ENCODE peak calls at places on chromosomes 3 and 15, in six cellular contexts. A, F, M, C, Q and D are unnamed samples.
A peak's percentile ranks its signal among the peaks of the same experiment; 100 is the strongest.

GRCh38 chr15:88663216-88663615 is 24.4 kb downstream of the ISG20 start:
- DNase-seq in A (no peak), Q (no peak), F (no peak), M (no peak), C (no peak), D (no peak)

GRCh38 chr15:65909831-65910230 is 40.5 kb downstream of the RAB11A start:
- DNase-seq in C (no peak), F (no peak), A (no peak), Q (no peak), M (no peak), D (no peak)

GRCh38 chr3:32733631-32734229 is 48.7 kb downstream of the CNOT10 start:
- DNase-seq in Q (peak; percentile 54), A (peak; percentile 35), M (peak; percentile 47), F (no peak), C (no peak), D (no peak)

GRCh38 chr15:81506071-81506470 is 132.1 kb upstream of the TMC3 start:
- DNase-seq in A (no peak), F (no peak), Q (no peak), C (no peak), M (no peak), D (no peak)

GRCh38 chr15:95687686-95688085 is 642.8 kb upstream of the NR2F2 start:
- DNase-seq in Q (no peak), C (no peak), F (no peak), M (no peak), A (no peak), D (no peak)

GRCh38 chr3:188558343-188559068 is 404.5 kb downstream of the LPP start:
- DNase-seq in C (no peak), A (no peak), Q (no peak), F (no peak), M (no peak), D (no peak)

GRCh38 chr15:96243701-96244100 is 86.8 kb upstream of the NR2F2 start:
- DNase-seq in A (no peak), F (no peak), Q (no peak), C (no peak), M (no peak), D (no peak)

GRCh38 chr3:42960781-42961180 is 18.3 kb upstream of the GASK1A start:
- DNase-seq in F (no peak), A (no peak), Q (no peak), M (no peak), C (no peak), D (no peak)

GRCh38 chr3:33063651-33064051 is 33.3 kb downstream of the GLB1 start:
- DNase-seq in A (no peak), M (no peak), Q (no peak), C (no peak), F (no peak), D (no peak)

GRCh38 chr15:99955181-99955525 is 221.9 kb upstream of the LYSMD4 start:
- DNase-seq in Q (no peak), F (no peak), M (no peak), C (no peak), A (no peak), D (no peak)

GRCh38 chr15:75024102-75024636 is 779 bp downstream of the PPCDC start:
- DNase-seq in Q (peak; percentile 33), M (peak; percentile 15), A (peak; percentile 31), F (no peak), C (no peak), D (no peak)

GRCh38 chr3:47266709-47267489 is 15.7 kb downstream of the KIF9 start:
- DNase-seq in F (peak; percentile 77), Q (peak; percentile 26), A (no peak), C (peak; percentile 63), M (no peak), D (no peak)

GRCh38 chr3:29759021-29759359 is 478.1 kb downstream of the RBMS3 start:
- DNase-seq in A (no peak), Q (no peak), F (no peak), M (no peak), C (no peak), D (no peak)

GRCh38 chr3:155420869-155421486 is 127.5 kb upstream of the STRIT1 start:
- DNase-seq in M (peak; percentile 42), Q (no peak), A (peak; percentile 48), F (no peak), C (no peak), D (no peak)

GRCh38 chr3:196889844-196890243 is 22.1 kb downstream of the SENP5 start:
- DNase-seq in Q (no peak), C (no peak), A (no peak), F (no peak), M (no peak), D (no peak)

GRCh38 chr3:72590732-72591192 is 257.5 kb downstream of the SHQ1 start:
- DNase-seq in C (no peak), M (peak; percentile 94), A (peak; percentile 57), F (no peak), Q (no peak), D (no peak)

DNA sequence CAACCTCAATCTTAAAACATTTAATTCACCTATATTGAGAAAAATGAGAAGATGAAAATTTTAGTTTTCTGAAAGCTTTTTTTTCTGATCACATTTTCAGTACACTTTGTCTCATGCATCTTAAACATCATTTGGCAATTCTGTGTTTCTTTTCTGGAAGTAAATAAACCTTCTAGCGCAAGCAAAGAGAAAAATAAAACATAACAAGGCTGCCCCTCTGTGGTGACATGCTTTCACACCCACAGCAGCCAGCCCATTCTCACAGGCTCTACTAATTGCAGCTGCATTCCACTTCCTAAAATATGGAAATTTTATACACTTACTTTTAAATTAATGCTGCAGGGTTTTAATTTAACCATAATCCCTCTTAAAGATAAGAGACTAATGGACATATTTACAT is 90.0 kb downstream of the NEK10 start:
- DNase-seq in A (peak; percentile 54), C (no peak), F (no peak), Q (peak; percentile 19), M (peak; percentile 38), D (no peak)
- TF ChIP-seq CTCF in A (peak; percentile 67), C (peak; percentile 47), F (peak; percentile 6), Q (peak; percentile 45), M (peak; percentile 63), D (peak; percentile 58)

DNA sequence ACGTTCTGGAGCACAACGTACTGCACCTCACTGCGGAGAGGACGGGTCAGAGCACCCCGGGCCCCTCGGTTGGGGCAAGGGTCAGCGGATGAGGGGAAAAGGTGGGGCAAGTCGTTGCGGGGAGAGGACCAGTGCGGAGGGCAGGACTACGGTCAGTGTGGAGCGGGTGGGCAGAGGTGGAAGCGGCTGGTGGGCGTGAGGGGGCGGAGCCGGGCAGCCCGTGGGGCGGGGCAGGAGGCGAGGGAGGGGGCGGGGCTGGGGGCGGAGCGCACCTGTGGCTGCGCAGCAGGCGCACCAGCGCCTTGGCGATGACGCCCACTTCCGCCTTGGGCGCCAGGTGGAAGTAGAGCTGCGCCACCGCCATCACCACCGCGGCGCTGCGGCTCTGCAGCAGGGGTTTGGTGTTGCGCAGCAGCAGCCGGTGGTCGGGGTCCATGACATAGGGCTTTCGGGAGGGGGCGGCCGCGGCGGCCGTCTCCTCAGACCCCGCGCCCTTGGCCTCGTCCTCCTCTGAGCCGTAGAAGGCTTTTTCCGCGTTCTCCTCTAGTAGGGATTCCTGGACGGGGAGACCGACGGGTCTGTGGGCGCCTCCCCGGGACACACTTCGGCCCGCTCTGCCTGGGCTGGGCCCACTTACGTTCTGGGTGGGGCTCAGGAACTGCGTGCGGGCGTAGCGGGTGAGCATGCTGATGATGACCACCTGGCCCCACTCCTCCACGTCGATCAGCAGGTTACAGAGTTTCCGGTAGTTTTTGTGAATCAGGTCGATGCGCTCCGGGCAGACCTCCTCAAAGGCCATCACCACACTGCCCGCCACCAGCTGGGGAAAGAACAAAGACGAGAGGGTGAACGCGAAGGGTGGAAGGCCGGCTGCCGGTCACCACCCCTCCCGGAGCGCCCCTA is 29.2 kb downstream of the AP3B2 start:
- DNase-seq in Q (peak; percentile 69), C (peak; percentile 72), F (peak; percentile 20), A (peak; percentile 94), M (peak; percentile 89), D (peak; percentile 87)
- TF ChIP-seq CTCF in Q (peak; percentile 14), C (no peak), F (no peak), A (peak; percentile 65), M (peak; percentile 37), D (peak; percentile 52)

GRCh38 chr15:69223083-69223813 is 62.8 kb downstream of the GLCE start:
- DNase-seq in Q (no peak), M (no peak), C (no peak), F (no peak), A (no peak), D (no peak)

GRCh38 chr15:69226028-69226355 is 65.6 kb downstream of the GLCE start:
- DNase-seq in F (no peak), C (no peak), M (no peak), A (no peak), Q (no peak), D (no peak)

GRCh38 chr15:69222002-69222474 is 61.6 kb downstream of the GLCE start:
- DNase-seq in M (no peak), F (no peak), Q (no peak), A (no peak), C (no peak), D (no peak)

GRCh38 chr15:69224383-69224782 is 63.9 kb downstream of the GLCE start:
- DNase-seq in F (no peak), C (peak; percentile 73), A (peak; percentile 68), M (peak; percentile 8), Q (no peak), D (no peak)

GRCh38 chr15:69225355-69226027 is 65.1 kb downstream of the GLCE start:
- DNase-seq in M (peak; percentile 26), A (peak; percentile 66), Q (peak; percentile 55), C (no peak), F (no peak), D (no peak)
- TF ChIP-seq CTCF in M (peak; percentile 42), A (peak; percentile 56), Q (peak; percentile 61), C (peak; percentile 44), F (no peak), D (peak; percentile 43)

DNA sequence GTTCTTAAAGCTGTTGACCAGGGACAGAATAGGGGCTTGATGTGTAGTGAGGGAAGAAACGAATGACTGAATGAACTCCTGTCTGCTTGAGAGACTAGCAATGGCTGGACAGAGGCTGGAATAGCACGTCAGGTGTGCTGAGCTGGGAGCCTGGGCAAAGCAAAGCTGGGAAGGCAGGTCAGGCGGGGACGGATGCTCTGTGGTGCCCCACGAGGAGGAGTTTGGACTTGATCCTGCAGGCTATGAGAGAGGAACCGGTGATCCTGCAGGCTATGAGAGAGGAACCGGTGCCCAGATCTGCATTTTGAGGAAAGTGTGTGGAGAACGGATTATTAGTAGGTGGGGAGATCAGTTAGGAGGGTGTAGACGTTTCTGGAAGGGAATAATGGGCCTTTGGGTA is 31.3 kb upstream of the PSTPIP1 start:
- DNase-seq in A (peak; percentile 43), C (no peak), Q (no peak), M (no peak), F (no peak), D (no peak)
- TF ChIP-seq CTCF in A (no peak), C (no peak), Q (no peak), M (no peak), F (no peak), D (peak; percentile 31)